ENCODE peak calls at places on chromosome X, in four cellular contexts. Z, O, A and X are unnamed samples.

GRCh38 chrX:69137371-69137881 is 27.8 kb downstream of the PJA1 start:
- DNase-seq in Z (no peak), O (no peak), A (no peak), X (no peak)

GRCh38 chrX:101595739-101596419 is 21.9 kb downstream of the ARMCX6 start:
- DNase-seq in Z (peak; percentile 62), O (peak; percentile 17), A (peak; percentile 26), X (peak; percentile 66)

GRCh38 chrX:120262781-120263719 is 12.4 kb downstream of the ZBTB33 start:
- DNase-seq in Z (no peak), O (no peak), A (no peak), X (no peak)

GRCh38 chrX:136204571-136204970 is 46.6 kb downstream of the MAP7D3 start:
- DNase-seq in Z (no peak), O (no peak), A (peak; percentile 7), X (no peak)

GRCh38 chrX:145631461-145631951 is 186.1 kb upstream of the SLITRK2 start:
- DNase-seq in Z (no peak), O (no peak), A (no peak), X (no peak)

GRCh38 chrX:22950278-22951266 is 49.2 kb upstream of the DDX53 start:
- DNase-seq in Z (no peak), O (no peak), A (no peak), X (no peak)

GRCh38 chrX:138761380-138761779 is 49.9 kb upstream of the FGF13 start:
- DNase-seq in Z (no peak), O (no peak), A (no peak), X (no peak)

GRCh38 chrX:130975947-130976346 is 72.9 kb upstream of the ENOX2 start:
- DNase-seq in Z (no peak), O (peak; percentile 24), A (peak; percentile 37), X (peak; percentile 72)

GRCh38 chrX:16712825-16713155 is 321 bp upstream of the CTPS2 start:
- DNase-seq in Z (no peak), O (no peak), A (no peak), X (no peak)

GRCh38 chrX:8724176-8724757 is 7.7 kb downstream of the ANOS1 start:
- DNase-seq in Z (no peak), O (no peak), A (no peak), X (peak; percentile 17)

GRCh38 chrX:68714856-68715255 is 67.4 kb downstream of the STARD8 start:
- DNase-seq in Z (no peak), O (no peak), A (no peak), X (no peak)

GRCh38 chrX:38102875-38103274 is 96.5 kb downstream of the SYTL5 start:
- DNase-seq in Z (no peak), O (no peak), A (no peak), X (no peak)

GRCh38 chrX:75156537-75156945 is 458 bp upstream of the ABCB7 start:
- DNase-seq in Z (no peak), O (no peak), A (peak; percentile 12), X (no peak)

GRCh38 chrX:38112566-38112965 is 106.2 kb downstream of the SYTL5 start:
- DNase-seq in Z (peak; percentile 31), O (no peak), A (no peak), X (no peak)

GRCh38 chrX:153780678-153781427 is at the start of gene SRPK3:
- DNase-seq in Z (no peak), O (no peak), A (no peak), X (no peak)

GRCh38 chrX:101655540-101655939 is 4.1 kb downstream of the ARMCX2 start:
- DNase-seq in Z (no peak), O (no peak), A (no peak), X (no peak)

GRCh38 chrX:64204701-64205440 is 637 bp downstream of the AMER1 start:
- DNase-seq in Z (no peak), O (peak; percentile 0), A (peak; percentile 34), X (peak; percentile 35)

GRCh38 chrX:46791927-46792825 is 33.3 kb upstream of the SLC9A7 start:
- DNase-seq in Z (peak; percentile 68), O (peak; percentile 32), A (no peak), X (no peak)

GRCh38 chrX:50920132-50920531 is 9.6 kb downstream of the BMP15 start:
- DNase-seq in Z (no peak), O (peak; percentile 1), A (no peak), X (no peak)

GRCh38 chrX:83845397-83845796 is 15.5 kb upstream of the CYLC1 start:
- DNase-seq in Z (no peak), O (peak; percentile 18), A (peak; percentile 11), X (peak; percentile 37)

GRCh38 chrX:72536542-72536941 is 36.1 kb downstream of the HDAC8 start:
- DNase-seq in Z (no peak), O (no peak), A (no peak), X (no peak)

GRCh38 chrX:144379156-144379555 is 495.3 kb downstream of the UBE2NL start:
- DNase-seq in Z (no peak), O (no peak), A (no peak), X (no peak)

GRCh38 chrX:4708970-4709760 is 995.7 kb upstream of the PRKX start:
- DNase-seq in Z (no peak), O (no peak), A (no peak), X (no peak)

GRCh38 chrX:119495734-119496520 is 27.7 kb downstream of the SLC25A5 start:
- DNase-seq in Z (no peak), O (peak; percentile 75), A (no peak), X (no peak)

GRCh38 chrX:13699183-13699826 is 10.4 kb downstream of the RAB9A start:
- DNase-seq in Z (no peak), O (no peak), A (peak; percentile 28), X (no peak)

GRCh38 chrX:130204647-130205046 is 32.9 kb downstream of the RAB33A start:
- DNase-seq in Z (no peak), O (no peak), A (no peak), X (no peak)

GRCh38 chrX:56232221-56233082 is at the start of gene KLF8:
- DNase-seq in Z (no peak), O (no peak), A (peak; percentile 43), X (peak; percentile 18)
- TF ChIP-seq FOXM1 in Z (no peak), O (no peak), A (no peak), X (no peak)

GRCh38 chrX:150683112-150683511 is 10.1 kb upstream of the MTMR1 start:
- DNase-seq in Z (no peak), O (no peak), A (no peak), X (no peak)

GRCh38 chrX:150683536-150684146 is 9.6 kb upstream of the MTMR1 start:
- DNase-seq in Z (no peak), O (peak; percentile 26), A (peak; percentile 27), X (peak; percentile 55)

DNA sequence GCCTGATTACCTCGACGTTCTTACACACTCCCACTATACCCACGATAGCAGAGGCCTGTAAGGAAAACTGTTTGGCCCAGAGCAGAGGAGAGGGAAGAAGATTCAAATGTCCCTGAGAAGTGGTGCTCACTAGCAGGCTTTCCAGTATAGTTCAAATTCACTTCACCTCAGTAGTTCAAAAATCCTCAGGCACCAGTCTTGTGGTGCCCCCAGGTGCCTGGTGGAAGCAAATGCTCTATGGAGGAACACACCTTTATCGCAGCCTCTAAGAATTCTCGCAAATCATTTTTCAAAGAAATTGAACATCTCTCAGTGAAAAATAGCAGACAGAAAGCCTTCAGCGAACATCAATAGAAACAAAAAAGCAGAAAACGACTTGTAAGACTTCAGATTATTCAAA is 12.2 kb upstream of the MTMR1 start:
- DNase-seq in Z (no peak), O (peak; percentile 7), A (no peak), X (peak; percentile 22)
- TF ChIP-seq FOXK2 in Z (no peak), O (no peak), A (no peak), X (no peak)

GRCh38 chrX:123881330-123881729 is 21.5 kb downstream of the XIAP start:
- DNase-seq in Z (no peak), O (no peak), A (no peak), X (no peak)

GRCh38 chrX:123884809-123885408 is 25.1 kb downstream of the XIAP start:
- DNase-seq in Z (no peak), O (peak; percentile 31), A (peak; percentile 26), X (peak; percentile 65)
- TF ChIP-seq FOXM1 in Z (no peak), O (no peak), A (no peak), X (no peak)

GRCh38 chrX:109954955-109955354 is 48.0 kb upstream of the TMEM164 start:
- DNase-seq in Z (no peak), O (no peak), A (no peak), X (no peak)

GRCh38 chrX:109954333-109954732 is 48.6 kb upstream of the TMEM164 start:
- DNase-seq in Z (no peak), O (no peak), A (no peak), X (no peak)

GRCh38 chrX:109952985-109953905 is 49.7 kb upstream of the TMEM164 start:
- DNase-seq in Z (peak; percentile 12), O (no peak), A (no peak), X (no peak)

GRCh38 chrX:109952050-109952449 is 50.9 kb upstream of the TMEM164 start:
- DNase-seq in Z (no peak), O (no peak), A (no peak), X (no peak)
- TF ChIP-seq FOXK2 in Z (no peak), O (no peak), A (no peak), X (no peak)

GRCh38 chrX:21479695-21480280 is 105.6 kb downstream of the CNKSR2 start:
- DNase-seq in Z (no peak), O (peak; percentile 48), A (no peak), X (peak; percentile 31)
- TF ChIP-seq FOXM1 in Z (no peak), O (no peak), A (no peak), X (no peak)